ENCODE peak calls at places on chromosomes 12 and 14, in eight cellular contexts. U, A, O, J, T, Q, L and W are unnamed samples.

GRCh38 chr14:104082807-104083206 is 2.7 kb upstream of the ASPG start:
- DNase-seq in U (no peak), O (peak; percentile 23), L (no peak), A (peak; percentile 85), T (peak; percentile 15), J (peak; percentile 30), Q (no peak), W (peak; percentile 85)

GRCh38 chr12:90953956-90954421 is 987 bp downstream of the CCER1 start:
- DNase-seq in Q (no peak), L (no peak), A (peak; percentile 49), U (no peak), J (no peak), O (no peak), T (peak; percentile 16), W (no peak)

GRCh38 chr12:1518763-1519516 is 75.4 kb downstream of the FBXL14 start:
- DNase-seq in U (peak; percentile 91), A (peak; percentile 54), L (no peak), T (no peak), Q (peak; percentile 49), J (no peak), O (no peak), W (peak; percentile 49)

GRCh38 chr12:127083028-127083949 is 1183.7 kb upstream of the TMEM132C start:
- DNase-seq in L (no peak), O (no peak), U (peak; percentile 65), A (no peak), J (no peak), T (no peak), Q (peak; percentile 30), W (peak; percentile 21)

GRCh38 chr12:22529281-22530060 is 14.9 kb downstream of the C2CD5 start:
- DNase-seq in O (no peak), J (no peak), T (no peak), U (peak; percentile 63), Q (no peak), A (no peak), L (no peak), W (no peak)

GRCh38 chr12:122423258-122424165 is 1.0 kb upstream of the CLIP1 start:
- DNase-seq in Q (no peak), J (no peak), T (no peak), O (no peak), A (no peak), U (peak; percentile 62), L (no peak), W (peak; percentile 36)

GRCh38 chr12:30880061-30880460 is 46.5 kb upstream of the TSPAN11 start:
- DNase-seq in Q (no peak), U (no peak), T (no peak), A (no peak), J (no peak), O (no peak), L (no peak), W (no peak)

GRCh38 chr14:67623114-67623513 is 3.4 kb downstream of the ARG2 start:
- DNase-seq in L (no peak), T (no peak), J (no peak), O (no peak), U (no peak), A (no peak), Q (no peak), W (no peak)

GRCh38 chr12:102763016-102763415 is 154.0 kb downstream of the PAH start:
- DNase-seq in A (no peak), T (no peak), Q (no peak), O (no peak), U (no peak), L (no peak), J (no peak), W (no peak)

GRCh38 chr12:47281667-47282171 is 202.0 kb upstream of the AMIGO2 start:
- DNase-seq in O (no peak), L (no peak), Q (no peak), A (no peak), U (peak; percentile 24), T (no peak), J (no peak), W (no peak)

GRCh38 chr12:1058423-1058822 is 67.4 kb downstream of the ERC1 start:
- DNase-seq in A (no peak), Q (no peak), T (no peak), U (no peak), J (no peak), L (no peak), O (no peak), W (no peak)

GRCh38 chr12:44842669-44843068 is 33.4 kb downstream of the NELL2 start:
- DNase-seq in A (no peak), J (no peak), O (no peak), T (no peak), U (no peak), Q (no peak), L (no peak), W (no peak)

GRCh38 chr12:43306066-43306465 is 245.9 kb downstream of the ADAMTS20 start:
- DNase-seq in Q (peak; percentile 93), U (peak; percentile 99), L (no peak), T (peak; percentile 45), J (no peak), O (no peak), A (no peak), W (no peak)

GRCh38 chr14:61103541-61104339 is 122.7 kb downstream of the SLC38A6 start:
- DNase-seq in O (no peak), Q (peak; percentile 95), J (no peak), U (peak; percentile 99), A (no peak), T (peak; percentile 65), L (no peak), W (no peak)

GRCh38 chr12:82688035-82688501 is 1.4 kb downstream of the TMTC2 start:
- DNase-seq in L (no peak), A (no peak), T (no peak), O (no peak), Q (no peak), U (no peak), J (no peak), W (no peak)

GRCh38 chr14:26401170-26401968 is 196.5 kb downstream of the NOVA1 start:
- DNase-seq in U (no peak), O (no peak), T (no peak), Q (no peak), J (no peak), L (no peak), A (no peak), W (no peak)

GRCh38 chr12:133107121-133107520 is 23.0 kb downstream of the ZNF891 start:
- DNase-seq in A (no peak), T (no peak), Q (no peak), U (no peak), L (no peak), O (no peak), J (no peak), W (no peak)

GRCh38 chr12:133105620-133106019 is 24.5 kb downstream of the ZNF891 start:
- DNase-seq in L (no peak), T (no peak), A (no peak), U (no peak), Q (no peak), J (no peak), O (no peak), W (no peak)

GRCh38 chr12:133108150-133108549 is 21.9 kb downstream of the ZNF891 start:
- DNase-seq in Q (no peak), O (no peak), L (no peak), A (no peak), J (no peak), T (no peak), U (no peak), W (no peak)

GRCh38 chr12:133106253-133106652 is 23.8 kb downstream of the ZNF891 start:
- DNase-seq in A (no peak), L (no peak), O (no peak), U (no peak), J (no peak), T (no peak), Q (no peak), W (no peak)
- H3K9me3 ChIP-seq in A (peaks cover 36% of the 10 kb centered on the region), L (peaks cover 99% of the 10 kb centered on the region), O (peaks cover 81% of the 10 kb centered on the region), U (peaks cover 85% of the 10 kb centered on the region), J (peaks cover 66% of the 10 kb centered on the region), T (peaks cover 99% of the 10 kb centered on the region), Q (peaks cover 50% of the 10 kb centered on the region), W (peaks cover 100% of the 10 kb centered on the region)

GRCh38 chr12:92362785-92363184 is 217.1 kb upstream of the BTG1 start:
- DNase-seq in J (no peak), A (no peak), T (no peak), O (no peak), L (no peak), Q (no peak), U (no peak), W (no peak)

GRCh38 chr12:92362109-92362508 is 216.5 kb upstream of the BTG1 start:
- DNase-seq in L (no peak), A (no peak), J (no peak), O (no peak), U (no peak), T (no peak), Q (no peak), W (no peak)

GRCh38 chr12:92365836-92366235 is 220.2 kb upstream of the BTG1 start:
- DNase-seq in T (no peak), J (no peak), A (no peak), O (no peak), Q (no peak), U (no peak), L (no peak), W (no peak)

GRCh38 chr12:92365333-92365732 is 219.7 kb upstream of the BTG1 start:
- DNase-seq in T (no peak), Q (no peak), J (no peak), A (no peak), L (no peak), U (no peak), O (no peak), W (no peak)

GRCh38 chr12:92363295-92364146 is 217.9 kb upstream of the BTG1 start:
- DNase-seq in T (peak; percentile 34), O (peak; percentile 75), J (peak; percentile 30), L (no peak), U (peak; percentile 4), A (peak; percentile 49), Q (no peak), W (peak; percentile 47)
- H3K4me3 ChIP-seq in T (peak overlapping the region; percentile 39), O (peak overlapping the region; percentile 27), J (no peak overlapping the region), L (peak overlapping the region; percentile 9), U (no peak overlapping the region), A (no peak overlapping the region), Q (no peak overlapping the region), W (no peak overlapping the region)

GRCh38 chr12:88393017-88393767 is 187.1 kb downstream of the KITLG start:
- DNase-seq in A (no peak), T (no peak), O (no peak), J (no peak), L (no peak), Q (no peak), U (peak; percentile 35), W (no peak)
- TF ChIP-seq CTCF in A (peak; percentile 51), T (no peak), O (no peak), J (no peak), L (no peak), Q (peak; percentile 32), U (peak; percentile 35), W (no peak)

DNA sequence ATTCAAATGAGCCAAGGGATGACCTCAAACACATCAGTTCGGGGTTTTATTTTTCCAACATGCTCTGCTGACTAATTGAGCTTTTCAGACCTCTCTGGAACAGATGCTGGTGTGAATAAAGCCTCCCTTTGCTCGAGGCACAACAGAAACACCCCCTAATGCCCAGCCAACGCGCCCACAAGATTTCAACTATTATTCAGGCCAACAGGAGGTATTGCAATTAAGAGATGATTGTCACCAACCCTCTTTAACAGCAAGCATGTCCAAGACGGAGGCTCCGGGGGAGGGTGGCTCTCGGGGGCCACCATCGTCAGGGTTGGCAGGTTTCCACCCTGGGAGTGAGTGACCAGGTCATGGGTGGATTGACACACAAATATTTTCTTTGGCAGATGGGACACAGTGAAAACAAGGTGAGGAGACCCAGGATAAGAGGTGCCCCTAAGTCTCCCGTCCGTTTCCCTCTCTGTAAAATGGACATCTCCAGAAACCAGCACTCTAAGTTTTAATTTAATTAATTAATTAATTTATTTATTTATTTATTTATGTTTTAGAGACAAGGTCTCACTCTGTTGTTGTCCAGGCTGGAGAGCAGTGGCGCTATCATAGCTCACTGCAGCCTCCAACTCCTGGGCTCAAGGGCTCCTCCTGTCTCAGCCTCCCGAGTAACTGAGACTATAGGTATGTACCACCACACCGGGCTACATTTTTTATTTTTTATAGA is 56.1 kb downstream of the MAP1LC3B2 start:
- DNase-seq in J (no peak), Q (no peak), T (no peak), A (no peak), O (no peak), L (no peak), U (no peak), W (no peak)
- H3K9me3 ChIP-seq in J (no peaks in the 10 kb centered on the region), Q (peaks cover 3% of the 10 kb centered on the region), T (no peaks in the 10 kb centered on the region), A (no peaks in the 10 kb centered on the region), O (no peaks in the 10 kb centered on the region), L (no peaks in the 10 kb centered on the region), U (peaks cover 4% of the 10 kb centered on the region), W (no peaks in the 10 kb centered on the region)